ENCODE peak calls at places on chromosome 11, in eight cellular contexts. Z is brain microvascular endothelial cell, K is lower lobe of right lung, J is fibroblast of mammary gland, N is OCI-LY7, E is Peyer's patch, X is left ventricle myocardium inferior, A is thoracic aorta. Y is an unnamed sample.

GRCh38 chr11:66001941-66002647 is at the start of the genes BANF1 and EIF1AD:
- DNase-seq in Z (peak), K (peak), J (peak), N (peak), E (peak), X (peak), A (peak), Y (peak)

GRCh38 chr11:35313066-35313765 is 106.1 kb downstream of the SLC1A2 start:
- DNase-seq in Z (no peak), K (no peak), J (no peak), N (peak), E (peak), X (no peak), A (no peak), Y (no peak)

GRCh38 chr11:62404918-62405317 is 13.9 kb upstream of the SCGB1A1 start:
- DNase-seq in Z (no peak), K (no peak), J (no peak), N (no peak), E (no peak), X (no peak), A (no peak), Y (no peak)

GRCh38 chr11:117738246-117738957 is 58.6 kb downstream of the DSCAML1 start:
- DNase-seq in Z (no peak), K (no peak), J (peak), N (no peak), E (no peak), X (no peak), A (no peak), Y (no peak)

GRCh38 chr11:69049490-69049867 is 747 bp downstream of the TPCN2 start:
- DNase-seq in Z (no peak), K (peak), J (no peak), N (peak), E (no peak), X (no peak), A (no peak), Y (no peak)

GRCh38 chr11:132131051-132131450 is 760.6 kb downstream of the NTM start:
- DNase-seq in Z (no peak), K (no peak), J (no peak), N (no peak), E (no peak), X (no peak), A (no peak), Y (no peak)

GRCh38 chr11:70072471-70073187 is 5.5 kb upstream of the ANO1 start:
- DNase-seq in Z (no peak), K (no peak), J (no peak), N (no peak), E (peak), X (no peak), A (no peak), Y (no peak)

GRCh38 chr11:87180743-87181142 is 143.0 kb downstream of the TMEM135 start:
- DNase-seq in Z (peak), K (no peak), J (peak), N (no peak), E (no peak), X (no peak), A (no peak), Y (no peak)

GRCh38 chr11:121231576-121232278 is 60.8 kb upstream of the SC5D start:
- DNase-seq in Z (no peak), K (no peak), J (no peak), N (no peak), E (peak), X (peak), A (no peak), Y (no peak)
- H3K4me3 ChIP-seq in Z (no peak), K (no peak), J (no peak), N (no peak), E (no peak), X (no peak), A (no peak), Y (no peak)

GRCh38 chr11:7299393-7299792 is 47.7 kb downstream of the SYT9 start:
- DNase-seq in Z (no peak), K (no peak), J (no peak), N (no peak), E (no peak), X (no peak), A (no peak), Y (no peak)
- H3K4me3 ChIP-seq in Z (no peak), K (no peak), J (no peak), N (no peak), E (no peak), X (no peak), A (no peak), Y (no peak)

GRCh38 chr11:8717544-8717875 is 34.9 kb downstream of the RPL27A start:
- DNase-seq in Z (no peak), K (no peak), J (no peak), N (no peak), E (no peak), X (no peak), A (no peak), Y (no peak)

GRCh38 chr11:8715501-8715900 is 32.9 kb downstream of the RPL27A start:
- DNase-seq in Z (no peak), K (no peak), J (no peak), N (no peak), E (no peak), X (no peak), A (no peak), Y (no peak)

GRCh38 chr11:8720376-8720775 is 37.8 kb downstream of the RPL27A start:
- DNase-seq in Z (no peak), K (no peak), J (no peak), N (no peak), E (no peak), X (no peak), A (no peak), Y (no peak)

GRCh38 chr11:8719260-8720190 is 36.9 kb downstream of the RPL27A start:
- DNase-seq in Z (peak), K (no peak), J (peak), N (no peak), E (no peak), X (peak), A (peak), Y (no peak)

GRCh38 chr11:8717876-8718753 is 35.5 kb downstream of the RPL27A start:
- DNase-seq in Z (peak), K (no peak), J (peak), N (no peak), E (no peak), X (peak), A (no peak), Y (no peak)
- H3K4me3 ChIP-seq in Z (peak), K (no peak), J (peak), N (no peak), E (no peak), X (no peak), A (peak), Y (no peak)

GRCh38 chr11:22192289-22192641 is 620 bp upstream of the ANO5 start:
- DNase-seq in Z (no peak), K (no peak), J (no peak), N (no peak), E (peak), X (peak), A (no peak), Y (no peak)
- H3K4me3 ChIP-seq in Z (peak), K (peak), J (no peak), N (no peak), E (peak), X (peak), A (peak), Y (no peak)

GRCh38 chr11:119806064-119806915 is 77.3 kb upstream of the NECTIN1 start:
- DNase-seq in Z (no peak), K (no peak), J (no peak), N (no peak), E (peak), X (peak), A (no peak), Y (no peak)
- H3K4me3 ChIP-seq in Z (no peak), K (no peak), J (no peak), N (no peak), E (no peak), X (no peak), A (no peak), Y (no peak)